ENCODE peak calls at places on chromosomes 13 and 19, in nine cellular contexts. M is H54; W is frontal cortex; I is ovary; V is NCI-H146; H is activated naive CD4-positive, alpha-beta T cell; A is lower lobe of right lung; N is SW 1271; C is right lobe of liver. P is an unnamed sample.

GRCh38 chr19:53998223-53998622 is 6.8 kb downstream of the CACNG6 start:
- DNase-seq in M (no peak), W (no peak), I (no peak), V (no peak), H (no peak), A (no peak), N (no peak), C (no peak), P (peak)

GRCh38 chr13:50626031-50626643 is 217.4 kb downstream of the DLEU7 start:
- DNase-seq in M (no peak), W (no peak), I (no peak), V (no peak), H (no peak), A (no peak), N (no peak), C (no peak), P (no peak)

GRCh38 chr19:17469371-17470203 is 737 bp upstream of the SLC27A1 start:
- DNase-seq in M (peak), W (peak), I (peak), V (peak), H (peak), A (peak), N (peak), C (peak), P (no peak)

GRCh38 chr13:100100115-100100879 is 11.4 kb downstream of the PCCA start:
- DNase-seq in M (peak), W (no peak), I (peak), V (no peak), H (no peak), A (no peak), N (peak), C (no peak), P (no peak)

GRCh38 chr13:92590503-92590908 is 636.1 kb upstream of the GPC6 start:
- DNase-seq in M (no peak), W (no peak), I (no peak), V (no peak), H (no peak), A (no peak), N (no peak), C (no peak), P (no peak)

GRCh38 chr19:17243854-17244617 is 1.7 kb downstream of the NR2F6 start:
- DNase-seq in M (peak), W (no peak), I (peak), V (peak), H (no peak), A (peak), N (peak), C (peak), P (no peak)

GRCh38 chr19:52227196-52227940 is 37.5 kb downstream of the PPP2R1A start:
- DNase-seq in M (no peak), W (no peak), I (no peak), V (no peak), H (no peak), A (no peak), N (no peak), C (no peak), P (no peak)

GRCh38 chr19:40358773-40359172 is 10.3 kb downstream of the PLD3 start:
- DNase-seq in M (no peak), W (no peak), I (no peak), V (no peak), H (no peak), A (no peak), N (no peak), C (no peak), P (no peak)

GRCh38 chr19:18731562-18732008 is 48.1 kb downstream of the CRTC1 start:
- DNase-seq in M (no peak), W (no peak), I (no peak), V (no peak), H (no peak), A (no peak), N (no peak), C (no peak), P (no peak)

GRCh38 chr19:43691755-43692154 is 21.8 kb upstream of the PLAUR start:
- DNase-seq in M (no peak), W (no peak), I (no peak), V (no peak), H (no peak), A (no peak), N (no peak), C (no peak), P (no peak)